ENCODE peak calls at places on chromosomes 3 and 15, in eight cellular contexts. One of them, this sample, is unnamed.

GRCh38 chr3:138371070-138371950 is 22.9 kb downstream of the MRAS start:
- DNase-seq in endothelial cell of umbilical vein: no peak
- DNase-seq in H9: no peak
- DNase-seq in astrocyte: no peak
- DNase-seq in mesendoderm: no peak
- DNase-seq in GM12878: peak; percentile 64
- DNase-seq in GM23248: no peak
- DNase-seq in HCT116: no peak
- DNase-seq in this sample: peak; percentile 36

GRCh38 chr3:111846717-111847116 is 12.3 kb upstream of the PHLDB2 start:
- DNase-seq in HCT116: no peak
- DNase-seq in mesendoderm: no peak
- DNase-seq in H9: no peak
- DNase-seq in endothelial cell of umbilical vein: peak; percentile 83
- DNase-seq in GM23248: peak; percentile 92
- DNase-seq in astrocyte: peak; percentile 84
- DNase-seq in GM12878: no peak
- DNase-seq in this sample: peak; percentile 46

GRCh38 chr3:101940521-101940992 is 91.2 kb downstream of the NFKBIZ start:
- DNase-seq in GM23248: peak; percentile 96
- DNase-seq in H9: peak; percentile 38
- DNase-seq in mesendoderm: peak; percentile 45
- DNase-seq in GM12878: no peak
- DNase-seq in endothelial cell of umbilical vein: peak; percentile 94
- DNase-seq in astrocyte: peak; percentile 98
- DNase-seq in HCT116: no peak
- DNase-seq in this sample: peak; percentile 51

GRCh38 chr3:157335198-157335597 is 101.5 kb upstream of the PTX3 start:
- DNase-seq in HCT116: no peak
- DNase-seq in astrocyte: no peak
- DNase-seq in GM23248: no peak
- DNase-seq in H9: no peak
- DNase-seq in endothelial cell of umbilical vein: no peak
- DNase-seq in GM12878: no peak
- DNase-seq in mesendoderm: peak; percentile 17
- DNase-seq in this sample: no peak

GRCh38 chr3:71305246-71306206 is 278.0 kb downstream of the FOXP1 start:
- DNase-seq in GM12878: no peak
- DNase-seq in mesendoderm: peak; percentile 92
- DNase-seq in HCT116: no peak
- DNase-seq in astrocyte: peak; percentile 55
- DNase-seq in endothelial cell of umbilical vein: peak; percentile 71
- DNase-seq in GM23248: no peak
- DNase-seq in H9: peak; percentile 88
- DNase-seq in this sample: no peak

GRCh38 chr15:38593523-38593922 is 28.9 kb upstream of the RASGRP1 start:
- DNase-seq in GM23248: peak; percentile 3
- DNase-seq in H9: no peak
- DNase-seq in mesendoderm: peak; percentile 17
- DNase-seq in astrocyte: no peak
- DNase-seq in HCT116: no peak
- DNase-seq in GM12878: no peak
- DNase-seq in endothelial cell of umbilical vein: no peak
- DNase-seq in this sample: peak; percentile 88

GRCh38 chr3:193897791-193898190 is 238.2 kb upstream of the HES1 start:
- DNase-seq in mesendoderm: no peak
- DNase-seq in endothelial cell of umbilical vein: no peak
- DNase-seq in astrocyte: no peak
- DNase-seq in H9: no peak
- DNase-seq in GM12878: no peak
- DNase-seq in HCT116: no peak
- DNase-seq in GM23248: no peak
- DNase-seq in this sample: no peak

GRCh38 chr3:8767667-8768363 is 1.6 kb downstream of the OXTR start:
- DNase-seq in H9: peak; percentile 80
- DNase-seq in GM12878: no peak
- DNase-seq in GM23248: peak; percentile 56
- DNase-seq in mesendoderm: peak; percentile 76
- DNase-seq in endothelial cell of umbilical vein: peak; percentile 28
- DNase-seq in HCT116: no peak
- DNase-seq in astrocyte: peak; percentile 32
- DNase-seq in this sample: peak; percentile 53

GRCh38 chr15:51313644-51314280 is 24.6 kb downstream of the CYP19A1 start:
- DNase-seq in GM12878: no peak
- DNase-seq in mesendoderm: no peak
- DNase-seq in astrocyte: no peak
- DNase-seq in H9: no peak
- DNase-seq in endothelial cell of umbilical vein: no peak
- DNase-seq in GM23248: no peak
- DNase-seq in HCT116: no peak
- DNase-seq in this sample: no peak

GRCh38 chr3:133037440-133037839 is 751 bp upstream of the TMEM108 start:
- DNase-seq in GM23248: no peak
- DNase-seq in mesendoderm: no peak
- DNase-seq in astrocyte: no peak
- DNase-seq in H9: no peak
- DNase-seq in endothelial cell of umbilical vein: no peak
- DNase-seq in GM12878: no peak
- DNase-seq in HCT116: no peak
- DNase-seq in this sample: peak; percentile 8

GRCh38 chr15:66084704-66085103 is 168.8 kb downstream of the MEGF11 start:
- DNase-seq in H9: no peak
- DNase-seq in GM23248: no peak
- DNase-seq in endothelial cell of umbilical vein: no peak
- DNase-seq in astrocyte: no peak
- DNase-seq in GM12878: no peak
- DNase-seq in HCT116: no peak
- DNase-seq in mesendoderm: no peak
- DNase-seq in this sample: no peak

GRCh38 chr15:68341851-68342336 is 64.3 kb downstream of the FEM1B start:
- DNase-seq in GM23248: no peak
- DNase-seq in HCT116: no peak
- DNase-seq in H9: no peak
- DNase-seq in endothelial cell of umbilical vein: no peak
- DNase-seq in mesendoderm: no peak
- DNase-seq in astrocyte: no peak
- DNase-seq in GM12878: no peak
- DNase-seq in this sample: no peak

GRCh38 chr3:106349191-106349881 is 480.5 kb upstream of the CBLB start:
- DNase-seq in H9: no peak
- DNase-seq in GM23248: no peak
- DNase-seq in mesendoderm: peak; percentile 29
- DNase-seq in GM12878: no peak
- DNase-seq in endothelial cell of umbilical vein: peak; percentile 79
- DNase-seq in HCT116: no peak
- DNase-seq in astrocyte: peak; percentile 20
- DNase-seq in this sample: peak; percentile 19

GRCh38 chr15:50066693-50067092 is 52.3 kb downstream of the ATP8B4 start:
- DNase-seq in GM12878: no peak
- DNase-seq in mesendoderm: no peak
- DNase-seq in endothelial cell of umbilical vein: no peak
- DNase-seq in HCT116: no peak
- DNase-seq in GM23248: no peak
- DNase-seq in astrocyte: no peak
- DNase-seq in H9: no peak
- DNase-seq in this sample: no peak

GRCh38 chr15:73324496-73325170 is 44.1 kb downstream of the HCN4 start:
- DNase-seq in HCT116: no peak
- DNase-seq in astrocyte: no peak
- DNase-seq in GM23248: no peak
- DNase-seq in mesendoderm: no peak
- DNase-seq in endothelial cell of umbilical vein: no peak
- DNase-seq in H9: no peak
- DNase-seq in GM12878: no peak
- DNase-seq in this sample: no peak

DNA sequence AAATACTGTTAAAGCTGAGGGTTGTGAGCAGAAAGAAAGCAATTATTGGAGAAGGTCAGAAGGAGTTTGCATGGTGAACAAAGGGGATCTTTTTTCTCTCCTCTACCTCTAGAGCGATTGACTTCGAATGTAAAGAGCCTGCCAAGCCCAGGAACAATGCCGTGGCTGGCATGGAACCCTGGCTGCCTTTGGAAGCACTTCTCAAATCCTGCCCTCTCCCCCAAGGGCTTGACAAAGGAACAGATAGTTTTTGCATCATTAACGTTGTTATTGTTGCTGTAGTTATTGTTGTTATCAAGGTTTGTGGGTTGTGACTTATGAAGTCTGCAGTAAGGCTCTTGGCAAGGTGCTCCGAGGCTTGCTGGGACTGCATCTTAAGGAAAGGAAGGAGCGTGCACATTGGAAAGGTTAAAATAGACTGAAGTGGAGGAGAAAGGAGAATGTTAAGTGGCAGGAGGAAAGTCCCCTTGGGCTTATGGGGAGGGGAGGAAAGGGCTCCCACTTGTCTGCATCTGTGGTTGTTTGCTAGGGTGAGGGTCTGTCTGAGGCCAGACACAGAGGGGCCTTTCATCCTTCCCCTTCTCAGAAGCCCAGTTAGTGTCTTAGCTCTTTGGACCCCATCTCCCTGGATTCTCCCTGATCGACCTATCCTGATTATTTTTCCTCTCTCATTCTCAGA is 16.8 kb downstream of the PDIA5 start:
- DNase-seq in astrocyte: peak; percentile 61
- DNase-seq in mesendoderm: no peak
- DNase-seq in GM12878: no peak
- DNase-seq in HCT116: no peak
- DNase-seq in endothelial cell of umbilical vein: peak; percentile 53
- DNase-seq in GM23248: peak; percentile 49
- DNase-seq in H9: no peak
- DNase-seq in this sample: no peak
- H3K79me2 ChIP-seq in astrocyte: peaks cover 89% of the 10 kb centered on the region
- H3K79me2 ChIP-seq in mesendoderm: peaks cover 75% of the 10 kb centered on the region
- H3K79me2 ChIP-seq in GM12878: peaks cover 41% of the 10 kb centered on the region
- H3K79me2 ChIP-seq in HCT116: peaks cover 98% of the 10 kb centered on the region
- H3K79me2 ChIP-seq in endothelial cell of umbilical vein: peaks cover 89% of the 10 kb centered on the region
- H3K79me2 ChIP-seq in GM23248: peaks cover 96% of the 10 kb centered on the region
- H3K79me2 ChIP-seq in H9: peaks cover 16% of the 10 kb centered on the region
- H3K79me2 ChIP-seq in this sample: peaks cover 11% of the 10 kb centered on the region

DNA sequence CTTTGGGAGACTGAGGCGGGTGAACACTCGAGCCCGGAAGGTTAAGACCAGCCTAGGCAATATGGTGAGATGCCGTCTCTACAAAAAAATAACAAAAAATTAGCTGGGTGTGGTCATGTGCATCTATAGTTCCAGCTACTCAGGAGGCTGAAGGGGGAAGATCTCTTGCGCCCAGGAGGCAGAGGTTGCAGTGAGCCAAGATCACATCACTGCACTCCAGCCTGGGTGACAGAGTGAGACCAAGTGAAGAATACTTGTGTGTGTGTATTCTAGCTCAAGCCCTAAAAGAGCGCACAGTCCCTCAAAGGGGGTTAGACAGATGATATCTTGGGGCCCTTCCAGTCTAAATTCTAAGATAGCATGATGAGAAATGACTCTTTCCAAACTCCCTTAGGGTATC is 23.7 kb downstream of the DAPK2 start:
- DNase-seq in endothelial cell of umbilical vein: no peak
- DNase-seq in H9: no peak
- DNase-seq in HCT116: no peak
- DNase-seq in astrocyte: no peak
- DNase-seq in GM23248: no peak
- DNase-seq in mesendoderm: no peak
- DNase-seq in GM12878: no peak
- DNase-seq in this sample: no peak
- H3K27ac ChIP-seq in endothelial cell of umbilical vein: no peak overlapping the region
- H3K27ac ChIP-seq in H9: no peak overlapping the region
- H3K27ac ChIP-seq in HCT116: no peak overlapping the region
- H3K27ac ChIP-seq in astrocyte: no peak overlapping the region
- H3K27ac ChIP-seq in GM23248: no peak overlapping the region
- H3K27ac ChIP-seq in mesendoderm: no peak overlapping the region
- H3K27ac ChIP-seq in GM12878: no peak overlapping the region
- H3K27ac ChIP-seq in this sample: no peak overlapping the region

GRCh38 chr3:48187579-48188265 is 495 bp downstream of the CDC25A start:
- DNase-seq in HCT116: no peak
- DNase-seq in H9: peak; percentile 37
- DNase-seq in mesendoderm: peak; percentile 59
- DNase-seq in endothelial cell of umbilical vein: no peak
- DNase-seq in GM23248: no peak
- DNase-seq in GM12878: no peak
- DNase-seq in astrocyte: no peak
- DNase-seq in this sample: no peak
- H3K79me2 ChIP-seq in HCT116: peaks cover 54% of the 10 kb centered on the region
- H3K79me2 ChIP-seq in H9: peaks cover 12% of the 10 kb centered on the region
- H3K79me2 ChIP-seq in mesendoderm: peaks cover 41% of the 10 kb centered on the region
- H3K79me2 ChIP-seq in endothelial cell of umbilical vein: peaks cover 47% of the 10 kb centered on the region
- H3K79me2 ChIP-seq in GM23248: peaks cover 22% of the 10 kb centered on the region
- H3K79me2 ChIP-seq in GM12878: peaks cover 46% of the 10 kb centered on the region
- H3K79me2 ChIP-seq in astrocyte: peaks cover 28% of the 10 kb centered on the region
- H3K79me2 ChIP-seq in this sample: peaks cover 11% of the 10 kb centered on the region

GRCh38 chr3:189353988-189354735 is 182.4 kb downstream of the TPRG1 start:
- DNase-seq in H9: no peak
- DNase-seq in GM12878: no peak
- DNase-seq in astrocyte: no peak
- DNase-seq in HCT116: peak; percentile 10
- DNase-seq in GM23248: no peak
- DNase-seq in mesendoderm: no peak
- DNase-seq in endothelial cell of umbilical vein: no peak
- DNase-seq in this sample: no peak

GRCh38 chr3:189360291-189360690 is 188.5 kb downstream of the TPRG1 start:
- DNase-seq in GM23248: no peak
- DNase-seq in H9: no peak
- DNase-seq in astrocyte: peak; percentile 54
- DNase-seq in HCT116: no peak
- DNase-seq in endothelial cell of umbilical vein: no peak
- DNase-seq in GM12878: no peak
- DNase-seq in mesendoderm: no peak
- DNase-seq in this sample: peak; percentile 59

GRCh38 chr3:189355115-189355480 is 183.3 kb downstream of the TPRG1 start:
- DNase-seq in GM23248: peak; percentile 14
- DNase-seq in astrocyte: no peak
- DNase-seq in H9: no peak
- DNase-seq in GM12878: no peak
- DNase-seq in HCT116: no peak
- DNase-seq in mesendoderm: no peak
- DNase-seq in endothelial cell of umbilical vein: no peak
- DNase-seq in this sample: no peak

GRCh38 chr3:189353318-189353958 is 181.7 kb downstream of the TPRG1 start:
- DNase-seq in HCT116: peak; percentile 16
- DNase-seq in endothelial cell of umbilical vein: no peak
- DNase-seq in mesendoderm: no peak
- DNase-seq in GM12878: no peak
- DNase-seq in H9: no peak
- DNase-seq in astrocyte: no peak
- DNase-seq in GM23248: no peak
- DNase-seq in this sample: no peak

DNA sequence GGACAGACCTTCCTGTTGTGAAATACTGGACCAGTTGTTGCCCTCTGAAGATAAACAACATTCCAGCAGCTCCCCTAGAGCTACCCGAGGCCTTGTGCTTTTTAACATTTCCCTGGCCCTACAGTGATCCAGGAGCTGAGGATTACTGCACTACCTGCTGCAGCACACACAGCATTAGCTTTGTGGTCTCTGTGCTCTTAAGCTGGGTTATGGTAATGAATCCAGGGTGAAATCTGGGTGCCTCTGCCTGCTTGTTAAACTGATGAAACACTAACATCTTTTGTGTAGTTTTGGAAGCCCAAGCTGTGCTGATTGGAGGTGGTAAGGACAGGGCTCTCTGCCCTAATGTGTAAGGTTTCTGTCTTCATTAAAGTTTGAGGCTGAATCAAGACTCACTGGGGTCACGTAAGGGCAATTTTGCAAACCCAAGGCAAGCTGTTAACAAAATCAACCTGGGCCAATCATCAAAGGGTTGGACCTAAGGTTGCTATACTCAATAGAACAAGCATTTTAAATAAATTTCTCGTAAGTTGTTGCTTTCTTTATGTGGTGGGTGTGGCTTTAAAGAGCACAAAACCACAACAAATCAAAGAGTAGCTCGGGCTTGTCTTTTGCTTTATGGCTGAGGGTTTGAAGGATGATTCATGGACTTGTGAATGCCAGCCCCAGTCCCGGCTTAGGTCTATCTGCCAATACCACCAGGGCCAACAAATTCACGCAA is 183.9 kb downstream of the TPRG1 start:
- DNase-seq in H9: peak; percentile 30
- DNase-seq in GM23248: peak; percentile 70
- DNase-seq in mesendoderm: peak; percentile 81
- DNase-seq in HCT116: peak; percentile 67
- DNase-seq in endothelial cell of umbilical vein: no peak
- DNase-seq in GM12878: no peak
- DNase-seq in astrocyte: peak; percentile 80
- DNase-seq in this sample: peak; percentile 63
- H3K27ac ChIP-seq in H9: no peak overlapping the region
- H3K27ac ChIP-seq in GM23248: peak overlapping the region; percentile 60
- H3K27ac ChIP-seq in mesendoderm: no peak overlapping the region
- H3K27ac ChIP-seq in HCT116: no peak overlapping the region
- H3K27ac ChIP-seq in endothelial cell of umbilical vein: no peak overlapping the region
- H3K27ac ChIP-seq in GM12878: no peak overlapping the region
- H3K27ac ChIP-seq in astrocyte: no peak overlapping the region
- H3K27ac ChIP-seq in this sample: peak overlapping the region; percentile 66